ENCODE peak calls at places on chromosomes 13 and 19, in nine cellular contexts. V is fibroblast of lung, Q is body of pancreas, C is transverse colon, T is neuronal stem cell, J is suprapubic skin, K is astrocyte, X is cardiac muscle cell, A is endodermal cell. S is an unnamed sample. For H3K9me3 and H3K4me1, the result is how much of the 10 kb centered on the place peaks cover.

GRCh38 chr13:29908917-29909755 is 58.7 kb upstream of the UBL3 start:
- DNase-seq in T (no peak), J (no peak), X (no peak), V (no peak), A (no peak), C (no peak), K (no peak), Q (no peak), S (no peak)

GRCh38 chr13:32265726-32266125 is 49.4 kb downstream of the ZAR1L start:
- DNase-seq in C (no peak), J (no peak), K (no peak), A (no peak), V (no peak), Q (no peak), X (peak), T (no peak), S (no peak)

GRCh38 chr13:100520936-100521765 is 67.4 kb downstream of the GGACT start:
- DNase-seq in K (no peak), X (no peak), Q (no peak), C (no peak), T (no peak), V (no peak), J (no peak), A (peak), S (no peak)

GRCh38 chr19:12880551-12881171 is 588 bp downstream of the DNASE2 start:
- DNase-seq in V (peak), X (peak), J (peak), A (no peak), C (no peak), Q (peak), K (peak), T (no peak), S (peak)

GRCh38 chr13:32585625-32586021 is 629 bp upstream of the PDS5B start:
- DNase-seq in K (peak), V (peak), T (peak), A (peak), Q (no peak), C (no peak), X (no peak), J (no peak), S (peak)

GRCh38 chr13:105471683-105472082 is 1063.8 kb downstream of the EFNB2 start:
- DNase-seq in A (no peak), Q (no peak), V (peak), C (no peak), T (no peak), X (peak), J (no peak), K (peak), S (no peak)

GRCh38 chr19:28652790-28653189 is 560.2 kb downstream of the UQCRFS1 start:
- DNase-seq in C (no peak), J (no peak), Q (no peak), X (no peak), A (no peak), T (no peak), K (no peak), V (no peak), S (no peak)

GRCh38 chr13:92297971-92298942 is 899.8 kb downstream of the GPC5 start:
- DNase-seq in C (no peak), V (no peak), J (no peak), K (no peak), T (no peak), A (peak), Q (no peak), X (no peak), S (no peak)

GRCh38 chr13:101416181-101417042 is at the start of gene NALCN:
- DNase-seq in J (peak), X (peak), Q (peak), C (no peak), A (peak), V (peak), K (peak), T (peak), S (no peak)

GRCh38 chr13:98525852-98526512 is 50.9 kb downstream of the STK24 start:
- DNase-seq in X (no peak), A (no peak), V (no peak), K (no peak), T (no peak), C (no peak), J (no peak), Q (no peak), S (no peak)

GRCh38 chr19:43739836-43740235 is 14.9 kb downstream of the SMG9 start:
- DNase-seq in V (no peak), K (no peak), T (no peak), X (no peak), Q (no peak), C (peak), J (no peak), A (no peak), S (peak)

DNA sequence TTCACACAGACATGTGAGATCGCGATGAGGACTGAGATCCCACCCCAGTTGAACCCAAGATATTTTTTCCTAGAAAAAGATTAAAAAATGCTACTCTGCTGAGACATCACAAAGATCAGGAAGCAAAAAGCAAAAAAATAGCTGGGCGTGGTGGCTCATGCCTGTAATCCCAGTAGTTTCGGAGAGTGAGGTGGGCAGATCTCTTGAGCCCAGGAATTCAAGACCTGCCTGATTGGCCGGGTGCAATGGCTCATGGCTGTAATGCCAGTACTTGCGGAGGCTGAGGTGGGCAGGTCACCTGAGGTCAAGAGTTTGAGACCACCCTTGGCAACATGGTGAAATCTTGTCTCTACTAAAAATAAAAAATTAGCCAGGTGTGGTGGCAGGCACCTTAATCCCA is 1.1 kb downstream of the FUT3 start:
- DNase-seq in K (no peak), T (no peak), A (no peak), X (no peak), C (peak), V (no peak), Q (peak), J (no peak), S (peak)
- H3K9me3 ChIP-seq in K (under half), T (under half), A (under half), X (under half), C (under half), V (under half), Q (under half), J (under half), S (under half)

DNA sequence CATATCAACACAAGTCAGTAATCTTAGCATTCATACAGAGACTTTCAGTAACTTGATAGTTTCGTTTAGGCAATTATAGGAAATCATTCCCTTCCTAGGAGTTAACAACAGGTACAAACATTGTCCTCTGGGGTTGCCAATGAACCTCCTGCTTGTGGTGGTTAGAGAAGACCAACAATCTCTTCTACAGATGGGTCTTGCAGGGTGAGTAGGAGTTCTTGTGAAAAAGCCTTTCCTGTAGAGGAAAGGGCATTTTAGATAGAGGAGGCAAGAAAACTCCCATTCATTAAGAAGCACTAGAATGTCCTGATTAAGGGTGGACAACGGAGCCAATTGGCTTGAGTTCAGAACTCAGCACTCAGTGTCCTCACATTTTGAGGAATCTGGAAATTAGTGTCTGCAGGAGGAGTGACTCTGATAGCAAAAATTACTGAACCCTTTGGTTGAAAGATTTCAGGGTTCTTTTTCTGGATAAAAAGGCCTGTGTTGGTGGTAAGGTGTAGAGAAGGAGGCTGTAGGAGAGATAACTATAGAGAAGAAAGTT is 4.2 kb downstream of the WDFY2 start:
- DNase-seq in C (no peak), Q (no peak), K (no peak), A (no peak), J (no peak), T (no peak), X (peak), V (no peak), S (no peak)
- H3K4me1 ChIP-seq in C (half or more), Q (half or more), K (under half), A (under half), J (half or more), T (under half), X (half or more), V (under half), S (under half)

GRCh38 chr19:48668761-48669160 is 4.1 kb downstream of the NTN5 start:
- DNase-seq in K (no peak), J (no peak), Q (no peak), A (no peak), X (no peak), V (no peak), T (no peak), C (no peak), S (no peak)
- H3K27ac ChIP-seq in K (no peak), J (no peak), Q (no peak), A (no peak), X (no peak), V (no peak), T (no peak), C (no peak), S (no peak)

DNA sequence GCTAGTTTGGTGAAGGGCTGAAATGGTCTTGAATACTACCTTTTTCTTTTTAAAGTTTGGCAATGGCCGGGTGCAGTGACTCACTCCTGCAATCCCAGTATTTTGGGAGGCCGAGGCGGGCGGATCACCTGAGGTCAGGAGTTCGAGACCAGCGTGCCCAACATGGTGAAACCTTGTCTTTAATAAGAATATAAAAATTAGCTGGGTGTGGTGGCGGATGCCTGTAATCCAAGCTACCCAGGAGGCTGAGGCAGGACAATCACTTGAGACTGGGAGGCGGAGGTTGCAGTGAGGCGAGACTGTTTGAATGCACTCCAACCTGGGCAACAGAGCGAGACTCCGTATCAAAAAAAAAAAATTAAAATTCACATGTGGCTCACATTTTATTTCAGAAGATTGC is 880 bp upstream of the ZNF723 start:
- DNase-seq in A (no peak), C (no peak), Q (no peak), T (no peak), J (no peak), V (no peak), K (no peak), X (no peak), S (no peak)
- H3K9me3 ChIP-seq in A (half or more), C (under half), Q (under half), T (under half), J (under half), V (under half), K (under half), X (under half), S (under half)

GRCh38 chr13:113856716-113857065 is 7.2 kb downstream of the GAS6 start:
- DNase-seq in T (no peak), X (peak), C (peak), A (peak), Q (peak), J (peak), V (peak), K (peak), S (peak)
- H3K4me1 ChIP-seq in T (under half), X (under half), C (half or more), A (under half), Q (half or more), J (half or more), V (under half), K (under half), S (half or more)

S was measured in colonic mucosa.